ENCODE peak calls at places on chromosome 10, in ten cellular contexts. A is spleen, M is right cardiac atrium, W is PC-3, I is dorsolateral prefrontal cortex, O is Panc1, T is DND-41, Y is astrocyte, S is thoracic aorta, D is A673. U is an unnamed sample.

GRCh38 chr10:48800283-48800675 is 115.6 kb downstream of the WDFY4 start:
- DNase-seq in A (no peak), M (no peak), W (no peak), I (no peak), O (no peak), T (peak; percentile 57), Y (no peak), S (no peak), D (no peak), U (no peak)

GRCh38 chr10:120732643-120733313 is 118.4 kb upstream of the WDR11 start:
- DNase-seq in A (no peak), M (no peak), W (peak; percentile 72), I (no peak), O (no peak), T (no peak), Y (peak; percentile 29), S (no peak), D (peak; percentile 4), U (no peak)

GRCh38 chr10:69769395-69769989 is 32.2 kb upstream of the COL13A1 start:
- DNase-seq in A (no peak), M (peak; percentile 75), W (peak; percentile 89), I (no peak), O (peak; percentile 25), T (no peak), Y (peak; percentile 76), S (peak; percentile 36), D (peak; percentile 80), U (peak; percentile 78)

GRCh38 chr10:36531621-36532020 is 593.8 kb upstream of the ANKRD30A start:
- DNase-seq in A (no peak), M (no peak), W (peak; percentile 97), I (no peak), O (no peak), T (no peak), Y (peak; percentile 21), S (no peak), D (peak; percentile 14), U (no peak)

GRCh38 chr10:20369863-20370736 is 527.0 kb downstream of the NEBL start:
- DNase-seq in A (no peak), M (peak; percentile 18), W (no peak), I (no peak), O (no peak), T (peak; percentile 5), Y (no peak), S (no peak), D (peak; percentile 45), U (peak; percentile 88)

GRCh38 chr10:92699518-92700272 is 9.9 kb downstream of the HHEX start:
- DNase-seq in A (peak; percentile 87), M (peak; percentile 52), W (peak; percentile 56), I (no peak), O (no peak), T (peak; percentile 85), Y (no peak), S (no peak), D (peak; percentile 94), U (peak; percentile 69)

GRCh38 chr10:80453715-80454525 is at the start of gene TSPAN14:
- DNase-seq in A (peak; percentile 97), M (peak; percentile 94), W (no peak), I (peak; percentile 73), O (no peak), T (peak; percentile 74), Y (peak; percentile 69), S (peak; percentile 52), D (peak; percentile 78), U (peak; percentile 83)

GRCh38 chr10:126242352-126243260 is 145.7 kb downstream of the ADAM12 start:
- DNase-seq in A (no peak), M (peak; percentile 84), W (no peak), I (peak; percentile 60), O (no peak), T (no peak), Y (peak; percentile 92), S (no peak), D (no peak), U (peak; percentile 84)

GRCh38 chr10:86375204-86375603 is 8.6 kb upstream of the GRID1 start:
- DNase-seq in A (peak; percentile 47), M (no peak), W (no peak), I (no peak), O (no peak), T (no peak), Y (no peak), S (no peak), D (no peak), U (no peak)

GRCh38 chr10:86374664-86375063 is 8.1 kb upstream of the GRID1 start:
- DNase-seq in A (peak; percentile 63), M (no peak), W (no peak), I (no peak), O (no peak), T (no peak), Y (no peak), S (no peak), D (no peak), U (no peak)

GRCh38 chr10:86376403-86376802 is 9.8 kb upstream of the GRID1 start:
- DNase-seq in A (no peak), M (no peak), W (no peak), I (no peak), O (no peak), T (no peak), Y (no peak), S (no peak), D (no peak), U (no peak)

GRCh38 chr10:86377797-86378146 is 11.2 kb upstream of the GRID1 start:
- DNase-seq in A (peak; percentile 43), M (no peak), W (no peak), I (no peak), O (no peak), T (no peak), Y (no peak), S (no peak), D (no peak), U (no peak)

GRCh38 chr10:86376852-86377796 is 10.5 kb upstream of the GRID1 start:
- DNase-seq in A (peak; percentile 96), M (peak; percentile 89), W (peak; percentile 69), I (peak; percentile 83), O (peak; percentile 22), T (peak; percentile 73), Y (no peak), S (no peak), D (peak; percentile 64), U (no peak)
- H3K4me3 ChIP-seq in A (peak overlapping the region; percentile 16), M (no peak overlapping the region), W (peak overlapping the region; percentile 38), I (peak overlapping the region; percentile 42), O (no peak overlapping the region), T (no peak overlapping the region), Y (no peak overlapping the region), S (peak overlapping the region; percentile 57), D (no peak overlapping the region), U (no peak overlapping the region)

DNA sequence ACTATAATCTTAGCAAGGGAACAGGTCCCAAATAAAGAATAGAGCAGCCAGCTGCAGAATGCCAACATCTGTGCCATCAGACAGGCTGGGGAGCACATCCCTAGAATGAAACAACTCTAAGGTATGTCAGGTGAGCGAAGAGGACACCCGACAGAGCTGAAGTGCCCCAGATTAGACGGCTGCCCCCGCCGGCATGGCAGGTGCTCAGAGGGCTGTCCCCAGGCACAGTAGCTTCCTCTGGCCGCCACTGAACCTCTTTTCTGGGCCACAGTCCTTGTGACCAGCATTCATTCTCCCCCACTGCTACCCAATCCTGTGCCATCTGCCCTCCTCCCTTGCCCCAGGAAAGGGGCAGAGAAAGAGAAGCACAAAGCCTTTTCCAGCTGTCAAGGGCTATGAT is 41.7 kb downstream of the RGS10 start:
- DNase-seq in A (peak; percentile 54), M (no peak), W (no peak), I (no peak), O (no peak), T (no peak), Y (no peak), S (no peak), D (no peak), U (no peak)
- H3K27ac ChIP-seq in A (peak overlapping the region; percentile 78), M (no peak overlapping the region), W (no peak overlapping the region), I (no peak overlapping the region), O (no peak overlapping the region), T (peak overlapping the region; percentile 94), Y (no peak overlapping the region), S (no peak overlapping the region), D (no peak overlapping the region), U (no peak overlapping the region)

GRCh38 chr10:102234866-102235597 is 6.3 kb downstream of the PITX3 start:
- DNase-seq in A (no peak), M (no peak), W (no peak), I (no peak), O (no peak), T (no peak), Y (no peak), S (no peak), D (no peak), U (peak; percentile 97)

GRCh38 chr10:102237711-102238252 is 3.5 kb downstream of the PITX3 start:
- DNase-seq in A (no peak), M (no peak), W (no peak), I (no peak), O (no peak), T (no peak), Y (no peak), S (no peak), D (no peak), U (peak; percentile 64)

GRCh38 chr10:102235598-102235920 is 5.8 kb downstream of the PITX3 start:
- DNase-seq in A (no peak), M (no peak), W (peak; percentile 69), I (no peak), O (no peak), T (no peak), Y (no peak), S (no peak), D (no peak), U (no peak)

GRCh38 chr10:102233997-102234396 is 7.3 kb downstream of the PITX3 start:
- DNase-seq in A (no peak), M (no peak), W (no peak), I (no peak), O (no peak), T (no peak), Y (no peak), S (no peak), D (no peak), U (no peak)

DNA sequence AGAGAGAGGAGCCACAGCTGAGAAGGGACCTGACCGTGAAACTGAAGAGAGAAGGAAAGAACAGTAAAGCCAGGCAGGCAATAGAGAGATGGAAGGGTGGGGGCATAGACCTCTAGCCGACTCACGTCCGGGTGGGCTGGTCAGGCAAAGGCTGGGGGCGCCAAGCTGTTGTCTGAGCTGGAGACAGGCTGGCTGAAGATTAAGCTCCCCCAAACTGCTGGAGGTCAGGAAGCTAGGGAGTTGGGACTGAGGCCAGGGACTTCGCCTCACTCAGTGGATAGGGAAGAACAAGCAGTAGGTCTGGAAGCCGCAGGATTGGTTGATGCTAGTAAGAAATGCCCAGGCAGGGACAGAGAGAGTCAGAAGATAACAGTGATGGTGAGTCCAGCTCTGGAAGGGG is 5.3 kb downstream of the PITX3 start:
- DNase-seq in A (no peak), M (no peak), W (no peak), I (no peak), O (no peak), T (no peak), Y (no peak), S (no peak), D (no peak), U (peak; percentile 85)
- H3K27me3 ChIP-seq in A (peaks cover 18% of the 10 kb centered on the region), M (no peaks in the 10 kb centered on the region), W (peaks cover 2% of the 10 kb centered on the region), I (peaks cover 3% of the 10 kb centered on the region), O (no peaks in the 10 kb centered on the region), T (peaks cover 22% of the 10 kb centered on the region), Y (peaks cover 35% of the 10 kb centered on the region), S (peaks cover 7% of the 10 kb centered on the region), D (peaks cover 3% of the 10 kb centered on the region), U (no peaks in the 10 kb centered on the region)

GRCh38 chr10:47299611-47299988 is 397 bp upstream of the GDF10 start:
- DNase-seq in A (no peak), M (no peak), W (no peak), I (no peak), O (no peak), T (no peak), Y (no peak), S (no peak), D (no peak), U (no peak)

GRCh38 chr10:47298730-47299129 is 1.3 kb upstream of the GDF10 start:
- DNase-seq in A (no peak), M (no peak), W (no peak), I (no peak), O (no peak), T (no peak), Y (no peak), S (no peak), D (no peak), U (no peak)

GRCh38 chr10:47297796-47298540 is 2.0 kb upstream of the GDF10 start:
- DNase-seq in A (no peak), M (no peak), W (no peak), I (no peak), O (no peak), T (no peak), Y (no peak), S (no peak), D (no peak), U (no peak)

GRCh38 chr10:47301833-47302232 is 1.8 kb downstream of the GDF10 start:
- DNase-seq in A (no peak), M (no peak), W (no peak), I (no peak), O (no peak), T (no peak), Y (no peak), S (no peak), D (no peak), U (peak; percentile 9)

GRCh38 chr10:47299989-47300931 is at the start of gene GDF10:
- DNase-seq in A (no peak), M (peak; percentile 68), W (no peak), I (no peak), O (no peak), T (no peak), Y (no peak), S (no peak), D (no peak), U (no peak)
- H3K4me3 ChIP-seq in A (peak within 1 kb of the TSS; percentile 45), M (peak within 1 kb of the TSS; percentile 40), W (no peak within 1 kb of the TSS), I (peak within 1 kb of the TSS; percentile 56), O (peak within 1 kb of the TSS; percentile 31), T (no peak within 1 kb of the TSS), Y (peak within 1 kb of the TSS; percentile 37), S (peak within 1 kb of the TSS; percentile 76), D (peak within 1 kb of the TSS; percentile 31), U (no peak within 1 kb of the TSS)

U was measured in SJCRH30.